ENCODE peak calls at places on chromosomes 13 and 19, in five cellular contexts. U, P, H, Y and X are unnamed samples.

GRCh38 chr19:4257025-4257424 is 10.1 kb downstream of the YJU2 start:
- DNase-seq in U (no peak), P (no peak), H (no peak), Y (no peak), X (no peak)

GRCh38 chr13:74929436-74929835 is 552.5 kb downstream of the TBC1D4 start:
- DNase-seq in U (no peak), P (no peak), H (no peak), Y (no peak), X (no peak)

GRCh38 chr13:39485314-39485700 is 117.7 kb downstream of the LHFPL6 start:
- DNase-seq in U (no peak), P (peak), H (peak), Y (no peak), X (no peak)

GRCh38 chr13:32023698-32024097 is 7.9 kb upstream of the FRY start:
- DNase-seq in U (no peak), P (no peak), H (peak), Y (no peak), X (no peak)

GRCh38 chr19:44694184-44694579 is 4.8 kb upstream of the CEACAM16 start:
- DNase-seq in U (peak), P (no peak), H (no peak), Y (no peak), X (no peak)

GRCh38 chr19:40603071-40603718 is 2.0 kb downstream of the LTBP4 start:
- DNase-seq in U (no peak), P (peak), H (peak), Y (no peak), X (no peak)

GRCh38 chr19:47398707-47399106 is 20.6 kb downstream of the MEIS3 start:
- DNase-seq in U (no peak), P (no peak), H (no peak), Y (no peak), X (no peak)

GRCh38 chr19:17718988-17719711 is at the start of gene MAP1S:
- DNase-seq in U (peak), P (peak), H (peak), Y (peak), X (peak)

GRCh38 chr13:33918199-33918932 is 100.4 kb downstream of the RFC3 start:
- DNase-seq in U (no peak), P (peak), H (peak), Y (no peak), X (no peak)

GRCh38 chr13:99859178-99860177 is 112.1 kb downstream of the ZIC5 start:
- DNase-seq in U (peak), P (no peak), H (no peak), Y (no peak), X (peak)

GRCh38 chr13:36905944-36906343 is 14.1 kb downstream of the SMAD9 start:
- DNase-seq in U (no peak), P (no peak), H (no peak), Y (no peak), X (no peak)

GRCh38 chr13:36417328-36417727 is 15.0 kb upstream of the CCNA1 start:
- DNase-seq in U (no peak), P (no peak), H (no peak), Y (no peak), X (no peak)

GRCh38 chr19:13033244-13033643 is 38.0 kb downstream of the NFIX start:
- DNase-seq in U (no peak), P (peak), H (no peak), Y (no peak), X (no peak)
- TF ChIP-seq CTCF in U (no peak), P (peak), H (peak), Y (no peak), X (no peak)

DNA sequence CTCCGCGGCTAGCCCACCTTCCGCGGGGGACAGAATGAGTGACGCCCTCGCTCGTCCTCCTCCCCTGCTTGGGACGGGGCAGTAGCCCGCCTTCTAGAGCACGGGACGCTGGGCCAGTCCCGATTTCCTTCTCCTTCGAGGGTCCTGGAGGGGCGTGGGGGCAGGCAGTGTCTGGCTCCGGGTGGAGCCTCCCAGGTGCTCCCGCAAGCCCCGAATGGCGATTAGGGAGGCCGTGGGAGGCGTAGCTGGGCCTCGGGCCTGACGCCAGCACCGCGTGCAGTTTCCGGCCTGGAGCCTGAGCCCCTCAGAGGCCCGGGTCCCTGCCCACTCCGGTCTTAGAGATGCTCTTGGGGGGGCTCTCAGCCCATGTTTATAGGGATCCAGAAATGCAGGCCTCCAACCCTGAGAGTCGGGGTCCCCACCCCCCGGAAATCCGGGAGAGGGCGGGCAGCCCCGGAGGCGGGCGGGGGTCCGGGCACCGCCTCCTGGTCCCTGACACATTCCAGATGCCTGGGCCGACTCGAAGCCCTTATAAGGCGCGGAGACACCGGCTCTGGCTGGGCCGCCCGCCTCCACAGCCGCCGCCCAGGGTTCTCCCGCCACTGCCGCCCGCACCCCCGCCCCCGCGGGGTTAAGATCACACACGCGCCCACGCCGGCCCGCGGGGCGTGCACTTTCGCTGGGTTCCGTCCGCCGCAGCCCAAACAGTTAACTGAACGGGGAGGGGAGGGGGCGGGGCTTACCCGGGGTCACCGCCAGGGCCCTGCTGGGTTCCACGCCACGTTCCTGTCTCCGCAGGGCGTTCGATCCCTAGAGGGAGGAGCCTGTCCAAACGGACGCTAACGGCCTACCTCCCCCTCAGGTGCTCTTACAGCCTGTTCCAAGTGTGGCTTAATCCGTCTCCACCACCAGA is 1.5 kb downstream of the MYADM start:
- DNase-seq in U (peak), P (peak), H (peak), Y (peak), X (peak)
- TF ChIP-seq CTCF in U (no peak), P (peak), H (peak), Y (no peak), X (no peak)

GRCh38 chr13:24271611-24272451 is 37.5 kb upstream of the C1QTNF9 start:
- DNase-seq in U (peak), P (peak), H (peak), Y (peak), X (peak)

GRCh38 chr13:24271231-24271610 is 38.2 kb upstream of the C1QTNF9 start:
- DNase-seq in U (no peak), P (no peak), H (no peak), Y (no peak), X (no peak)

GRCh38 chr13:24269803-24270202 is 39.6 kb upstream of the C1QTNF9 start:
- DNase-seq in U (no peak), P (peak), H (peak), Y (no peak), X (no peak)

GRCh38 chr13:24272452-24273161 is 36.8 kb upstream of the C1QTNF9 start:
- DNase-seq in U (peak), P (no peak), H (no peak), Y (peak), X (no peak)

GRCh38 chr13:24270639-24271131 is 38.7 kb upstream of the C1QTNF9 start:
- DNase-seq in U (peak), P (peak), H (peak), Y (peak), X (peak)
- TF ChIP-seq CTCF in U (no peak), P (peak), H (no peak), Y (no peak), X (no peak)

DNA sequence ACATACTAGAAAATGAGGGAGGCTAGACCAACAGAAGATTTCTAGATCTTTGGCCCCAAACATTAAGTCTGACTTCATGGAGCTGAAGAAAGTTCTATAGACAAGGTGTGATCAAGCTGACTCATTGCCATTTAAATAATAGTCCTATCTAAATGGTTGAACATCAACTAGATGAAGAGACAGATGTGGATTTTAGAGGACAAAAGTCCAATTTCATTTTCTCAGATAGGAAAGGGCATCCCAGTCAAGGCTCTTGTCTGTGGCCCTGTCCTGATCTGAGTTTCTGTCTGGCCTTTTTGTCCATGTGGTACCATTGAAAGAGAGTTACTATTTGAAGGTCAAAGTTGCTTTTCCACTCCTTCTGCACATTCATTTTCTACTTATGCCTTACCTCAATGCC is 74.6 kb downstream of the MBNL2 start:
- DNase-seq in U (no peak), P (no peak), H (no peak), Y (no peak), X (no peak)
- TF ChIP-seq CTCF in U (no peak), P (no peak), H (no peak), Y (no peak), X (no peak)

GRCh38 chr13:97640236-97640635 is 206.3 kb downstream of the RAP2A start:
- DNase-seq in U (no peak), P (no peak), H (no peak), Y (no peak), X (no peak)
- TF ChIP-seq CTCF in U (no peak), P (no peak), H (no peak), Y (no peak), X (no peak)

GRCh38 chr19:50488795-50489194 is 12.1 kb upstream of the GARIN5A start:
- DNase-seq in U (no peak), P (no peak), H (no peak), Y (no peak), X (no peak)

GRCh38 chr19:50485284-50485955 is 8.8 kb upstream of the GARIN5A start:
- DNase-seq in U (no peak), P (no peak), H (no peak), Y (no peak), X (no peak)

GRCh38 chr19:50489461-50490011 is 12.9 kb upstream of the GARIN5A start:
- DNase-seq in U (no peak), P (no peak), H (no peak), Y (no peak), X (no peak)

GRCh38 chr19:50490411-50490811 is 13.8 kb upstream of the GARIN5A start:
- DNase-seq in U (no peak), P (no peak), H (no peak), Y (no peak), X (no peak)

DNA sequence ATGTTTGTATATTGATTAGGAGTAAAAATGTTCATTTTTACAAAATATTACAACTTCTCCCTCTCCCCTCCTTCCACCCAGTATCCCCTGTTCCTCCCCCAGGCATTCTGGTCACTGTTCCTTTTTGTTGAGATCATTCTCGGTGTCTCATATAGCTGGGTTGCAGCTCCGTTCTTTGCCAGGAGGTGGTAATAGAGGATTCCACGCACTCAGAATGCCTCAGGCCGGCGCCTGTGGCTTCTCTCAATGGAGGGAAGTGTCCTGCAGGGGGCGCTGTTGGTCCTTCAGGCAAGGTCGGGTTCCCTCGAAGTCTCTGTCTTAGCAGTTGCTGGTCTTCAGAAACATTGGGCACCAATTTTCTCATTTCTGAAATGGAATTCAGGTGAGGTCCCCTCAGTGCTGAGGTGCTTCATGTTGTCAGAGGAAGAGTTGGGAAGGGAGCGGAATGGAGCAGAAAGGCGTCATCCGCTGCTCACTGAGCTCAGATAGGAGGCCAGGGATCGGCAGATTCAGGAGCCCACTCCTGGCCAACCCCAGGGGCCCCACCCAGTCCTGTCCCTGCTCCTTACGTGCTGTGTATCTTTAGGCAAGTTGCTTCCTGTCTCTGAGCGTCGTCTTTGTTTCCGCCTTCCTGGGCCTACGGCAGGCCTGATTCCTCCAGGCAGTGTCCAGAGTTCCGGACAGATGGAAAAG is 10.3 kb upstream of the GARIN5A start:
- DNase-seq in U (peak), P (peak), H (peak), Y (peak), X (no peak)
- TF ChIP-seq CTCF in U (peak), P (peak), H (peak), Y (peak), X (peak)

GRCh38 chr19:38155453-38155852 is 68.6 kb downstream of the DPF1 start:
- DNase-seq in U (no peak), P (no peak), H (peak), Y (no peak), X (no peak)
- TF ChIP-seq CTCF in U (no peak), P (no peak), H (no peak), Y (no peak), X (no peak)

GRCh38 chr13:90461398-90461797 is 886.1 kb upstream of the MIR17HG start:
- DNase-seq in U (no peak), P (no peak), H (no peak), Y (no peak), X (no peak)

GRCh38 chr13:90453342-90453741 is 894.1 kb upstream of the MIR17HG start:
- DNase-seq in U (no peak), P (no peak), H (no peak), Y (no peak), X (no peak)

GRCh38 chr13:90454002-90454636 is 893.4 kb upstream of the MIR17HG start:
- DNase-seq in U (no peak), P (no peak), H (no peak), Y (no peak), X (no peak)

GRCh38 chr13:90455861-90456260 is 891.6 kb upstream of the MIR17HG start:
- DNase-seq in U (no peak), P (no peak), H (peak), Y (no peak), X (no peak)
- TF ChIP-seq CTCF in U (no peak), P (no peak), H (peak), Y (no peak), X (no peak)

GRCh38 chr19:35068941-35069634 is 27.6 kb downstream of the HPN start:
- DNase-seq in U (no peak), P (no peak), H (no peak), Y (no peak), X (no peak)
- TF ChIP-seq CTCF in U (no peak), P (no peak), H (no peak), Y (no peak), X (no peak)